ENCODE peak calls at places on chromosomes 13 and 19, in four cellular contexts. V, U, E and J are unnamed samples.

GRCh38 chr13:34654203-34654602 is 287.9 kb upstream of the NBEA start:
- DNase-seq in U (no peak), V (no peak), E (no peak), J (no peak)

GRCh38 chr13:98313938-98314292 is 136.8 kb upstream of the RNF113B start:
- DNase-seq in U (no peak), V (no peak), E (no peak), J (no peak)

GRCh38 chr13:106077017-106077416 is 458.4 kb downstream of the EFNB2 start:
- DNase-seq in E (no peak), V (no peak), U (no peak), J (no peak)

GRCh38 chr13:33353210-33353609 is 67.7 kb upstream of the STARD13 start:
- DNase-seq in V (no peak), E (no peak), U (peak; percentile 67), J (no peak)

GRCh38 chr19:55259540-55260210 is 858 bp upstream of the PPP6R1 start:
- DNase-seq in E (no peak), V (no peak), U (peak; percentile 68), J (no peak)

GRCh38 chr19:42090687-42091086 is 14.7 kb downstream of the ZNF574 start:
- DNase-seq in E (no peak), V (no peak), U (no peak), J (no peak)

GRCh38 chr13:33611016-33611805 is 206.7 kb upstream of the RFC3 start:
- DNase-seq in U (peak; percentile 68), V (peak; percentile 80), E (no peak), J (peak; percentile 83)

GRCh38 chr19:58361900-58362271 is 665 bp downstream of the ZNF497 start:
- DNase-seq in E (peak; percentile 19), U (peak; percentile 76), V (no peak), J (peak; percentile 75)

GRCh38 chr13:48733739-48734329 is 80.1 kb downstream of the CYSLTR2 start:
- DNase-seq in V (no peak), E (no peak), U (no peak), J (no peak)

GRCh38 chr13:48571121-48571901 is 38.4 kb upstream of the RCBTB2 start:
- DNase-seq in U (no peak), E (no peak), V (peak; percentile 45), J (no peak)

GRCh38 chr19:38023245-38023644 is 116.2 kb downstream of the SIPA1L3 start:
- DNase-seq in E (no peak), U (no peak), V (peak; percentile 80), J (no peak)

GRCh38 chr13:112623051-112623711 is 35.2 kb upstream of the TUBGCP3 start:
- DNase-seq in E (no peak), V (no peak), U (no peak), J (no peak)

GRCh38 chr19:35592226-35592625 is 6.3 kb downstream of the PMIS2 start:
- DNase-seq in E (peak; percentile 26), U (no peak), V (peak; percentile 25), J (no peak)

GRCh38 chr19:9313756-9314155 is 4.1 kb upstream of the ZNF699 start:
- DNase-seq in U (no peak), E (no peak), V (no peak), J (no peak)

GRCh38 chr19:44604241-44604640 is 9.1 kb upstream of the IGSF23 start:
- DNase-seq in V (peak; percentile 54), E (no peak), U (no peak), J (no peak)

GRCh38 chr13:51892657-51893056 is 30.9 kb downstream of the CCDC70 start:
- DNase-seq in E (no peak), V (no peak), U (no peak), J (no peak)

GRCh38 chr19:47713046-47714021 is at the start of gene EHD2:
- DNase-seq in E (peak; percentile 16), U (peak; percentile 85), V (peak; percentile 61), J (peak; percentile 93)

GRCh38 chr13:60623131-60623530 is 226.1 kb downstream of the TDRD3 start:
- DNase-seq in V (no peak), U (no peak), E (no peak), J (no peak)

GRCh38 chr13:60629158-60629557 is 232.1 kb downstream of the TDRD3 start:
- DNase-seq in U (no peak), E (no peak), V (no peak), J (no peak)

DNA sequence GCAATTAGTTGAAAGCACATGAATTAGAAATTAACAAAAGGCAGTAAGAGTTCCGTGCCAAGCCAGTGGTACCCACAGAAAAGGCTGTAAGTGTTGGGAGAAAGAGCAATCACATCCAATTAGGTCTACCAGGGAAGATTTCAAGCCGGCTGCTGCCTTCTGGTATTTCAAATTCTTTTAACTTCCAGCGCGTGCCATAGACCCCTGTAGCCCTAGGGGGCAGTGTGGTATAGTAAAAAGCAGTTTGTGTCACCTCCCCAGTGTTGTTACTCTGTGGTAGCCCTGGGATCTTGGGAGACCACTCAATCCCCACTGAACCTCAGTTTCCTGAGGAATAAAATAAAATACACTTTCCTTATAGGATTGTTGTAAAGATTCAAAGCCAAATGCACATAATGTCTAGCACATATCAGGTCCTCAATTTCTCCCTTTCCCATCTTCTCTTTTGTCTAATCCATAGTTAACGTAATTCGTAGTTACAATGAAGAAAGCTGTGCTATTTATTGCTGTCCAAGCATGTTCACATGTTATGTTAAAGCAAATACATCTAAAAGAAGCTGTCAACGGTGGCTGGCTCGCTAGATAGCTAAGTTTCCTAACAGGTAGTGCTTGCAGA is 230.2 kb downstream of the TDRD3 start:
- DNase-seq in E (no peak), V (peak; percentile 42), U (no peak), J (no peak)
- H3K4me3 ChIP-seq in E (no peak overlapping the region), V (no peak overlapping the region), U (no peak overlapping the region), J (no peak overlapping the region)

GRCh38 chr19:7988307-7988706 is 17.1 kb downstream of the ELAVL1 start:
- DNase-seq in V (no peak), E (no peak), U (no peak), J (no peak)

GRCh38 chr19:7989071-7989575 is 16.3 kb downstream of the ELAVL1 start:
- DNase-seq in U (no peak), V (no peak), E (no peak), J (no peak)

GRCh38 chr19:7986321-7987083 is 18.9 kb downstream of the ELAVL1 start:
- DNase-seq in V (peak; percentile 30), E (no peak), U (no peak), J (no peak)

GRCh38 chr19:7985481-7985911 is 19.9 kb downstream of the ELAVL1 start:
- DNase-seq in U (peak; percentile 41), V (no peak), E (no peak), J (no peak)

DNA sequence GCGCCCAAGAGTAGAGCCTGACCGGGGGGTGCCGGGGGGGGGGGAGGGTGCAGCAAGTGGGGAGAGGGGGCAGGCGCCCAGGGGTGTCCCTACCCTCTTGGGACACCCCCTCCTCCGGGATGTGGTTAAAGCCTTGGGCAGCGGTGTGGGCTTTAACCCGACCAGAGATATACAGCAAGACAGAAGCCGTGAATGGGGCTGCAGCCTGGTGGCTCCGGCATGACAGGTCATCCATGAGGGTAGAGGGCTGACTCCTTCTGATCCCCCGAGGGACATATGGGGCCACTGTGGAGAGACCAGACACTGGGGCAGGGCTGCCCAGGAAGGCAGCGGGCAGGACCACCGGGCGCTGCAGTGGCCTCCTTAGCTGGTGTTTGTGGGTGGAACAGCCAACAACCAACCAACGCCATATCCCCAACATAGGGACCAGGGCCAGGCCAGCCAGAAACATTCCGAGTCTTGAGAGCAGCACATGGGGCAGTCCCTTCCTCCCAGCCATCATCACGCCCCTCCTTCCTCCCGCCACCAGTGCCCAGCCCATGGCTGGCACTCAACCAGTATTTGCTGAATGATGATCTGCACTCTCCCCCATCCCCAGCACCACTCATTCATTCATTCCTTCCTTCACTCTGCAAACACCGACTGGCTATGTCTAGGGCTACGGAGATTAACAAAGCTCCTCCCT is 18.2 kb downstream of the ELAVL1 start:
- DNase-seq in V (no peak), E (no peak), U (no peak), J (no peak)
- H3K36me3 ChIP-seq in V (peaks cover 15% of the 10 kb centered on the region), E (peaks cover 81% of the 10 kb centered on the region), U (peaks cover 69% of the 10 kb centered on the region), J (peaks cover 7% of the 10 kb centered on the region)

GRCh38 chr19:17078038-17078919 is 2.7 kb downstream of the MYO9B start:
- DNase-seq in U (no peak), V (no peak), E (no peak), J (peak; percentile 75)
- H3K4me3 ChIP-seq in U (no peak overlapping the region), V (no peak overlapping the region), E (peak overlapping the region; percentile 76), J (no peak overlapping the region)

GRCh38 chr19:10823690-10824089 is 12.3 kb downstream of the TMED1 start:
- DNase-seq in V (no peak), U (no peak), E (no peak), J (no peak)
- H3K36me3 ChIP-seq in V (peaks cover 5% of the 10 kb centered on the region), U (peaks cover 92% of the 10 kb centered on the region), E (peaks cover 60% of the 10 kb centered on the region), J (peaks cover 3% of the 10 kb centered on the region)

GRCh38 chr19:3420909-3421619 is 54.7 kb downstream of the NFIC start:
- DNase-seq in E (no peak), U (peak; percentile 69), V (no peak), J (no peak)
- H3K4me3 ChIP-seq in E (no peak overlapping the region), U (no peak overlapping the region), V (no peak overlapping the region), J (no peak overlapping the region)

DNA sequence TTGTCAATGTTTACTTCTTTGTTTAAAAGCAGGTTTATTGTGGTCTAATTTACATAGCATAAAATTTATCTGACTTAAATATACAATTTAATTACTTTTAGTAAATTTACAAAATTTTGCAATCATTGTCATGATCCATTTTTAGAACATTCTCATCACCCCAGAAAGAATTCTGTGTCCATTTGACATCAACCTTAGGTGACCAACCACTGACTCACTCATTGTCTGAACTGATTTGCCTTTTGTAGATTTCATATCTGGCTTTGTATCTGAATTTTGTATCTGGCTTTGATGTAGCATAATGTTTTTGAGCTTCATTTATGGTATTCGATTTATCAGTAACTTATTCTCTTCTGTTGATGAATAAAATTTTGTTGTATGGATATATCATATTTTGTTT is 40.4 kb downstream of the EDNRB start:
- DNase-seq in E (no peak), V (no peak), U (no peak), J (no peak)
- H3K36me3 ChIP-seq in E (no peaks in the 10 kb centered on the region), V (no peaks in the 10 kb centered on the region), U (no peaks in the 10 kb centered on the region), J (no peaks in the 10 kb centered on the region)

GRCh38 chr19:13289295-13289694 is 139.1 kb downstream of the IER2 start:
- DNase-seq in U (no peak), V (no peak), E (no peak), J (no peak)
- H3K4me3 ChIP-seq in U (no peak overlapping the region), V (no peak overlapping the region), E (no peak overlapping the region), J (no peak overlapping the region)

GRCh38 chr19:33093420-33094210 is 12.6 kb downstream of the GPATCH1 start:
- DNase-seq in E (no peak), V (no peak), U (no peak), J (no peak)
- H3K36me3 ChIP-seq in E (peaks cover 82% of the 10 kb centered on the region), V (peaks cover 9% of the 10 kb centered on the region), U (peaks cover 97% of the 10 kb centered on the region), J (peaks cover 9% of the 10 kb centered on the region)

GRCh38 chr19:15195381-15195964 is 5.3 kb downstream of the NOTCH3 start:
- DNase-seq in V (no peak), U (peak; percentile 77), E (no peak), J (peak; percentile 88)
- H3K4me3 ChIP-seq in V (no peak overlapping the region), U (peak overlapping the region; percentile 41), E (no peak overlapping the region), J (peak overlapping the region; percentile 58)

GRCh38 chr19:16841391-16841926 is 12.3 kb downstream of the SIN3B start:
- DNase-seq in E (no peak), U (no peak), V (no peak), J (no peak)
- H3K36me3 ChIP-seq in E (peaks cover 64% of the 10 kb centered on the region), U (peaks cover 86% of the 10 kb centered on the region), V (peaks cover 14% of the 10 kb centered on the region), J (no peaks in the 10 kb centered on the region)